ENCODE peak calls at places on chromosome 9, in six cellular contexts. E is GM23338, V is H1, G is HCT116, T is transverse colon, W is prostate gland. H is an unnamed sample. For H3K4me1, the result is how much of the 10 kb centered on the place peaks cover.

GRCh38 chr9:16450578-16450977 is 419.9 kb downstream of the BNC2 start:
- DNase-seq in E (no peak), V (no peak), G (no peak), T (no peak), W (no peak), H (no peak)

GRCh38 chr9:126618590-126619335 is 5.0 kb downstream of the LMX1B start:
- DNase-seq in E (peak), V (no peak), G (no peak), T (no peak), W (no peak), H (no peak)

GRCh38 chr9:70324963-70325362 is 66.2 kb downstream of the SMC5 start:
- DNase-seq in E (no peak), V (no peak), G (no peak), T (no peak), W (no peak), H (no peak)

GRCh38 chr9:109098221-109098959 is 21.4 kb downstream of the TMEM245 start:
- DNase-seq in E (peak), V (no peak), G (no peak), T (no peak), W (peak), H (no peak)

GRCh38 chr9:76677481-76678055 is 86.7 kb upstream of the PCA3 start:
- DNase-seq in E (no peak), V (no peak), G (no peak), T (no peak), W (no peak), H (peak)

GRCh38 chr9:70574222-70574837 is 159.9 kb upstream of the KLF9 start:
- DNase-seq in E (peak), V (no peak), G (no peak), T (no peak), W (no peak), H (peak)

GRCh38 chr9:116390306-116391228 is 237.0 kb downstream of the PAPPA start:
- DNase-seq in E (no peak), V (no peak), G (no peak), T (no peak), W (no peak), H (no peak)

GRCh38 chr9:97923529-97924108 is 1.3 kb upstream of the TRMO start:
- DNase-seq in E (peak), V (no peak), G (peak), T (peak), W (peak), H (peak)

GRCh38 chr9:37286530-37287175 is 135.8 kb upstream of the GRHPR start:
- DNase-seq in E (no peak), V (no peak), G (no peak), T (no peak), W (no peak), H (no peak)

GRCh38 chr9:110912701-110913291 is 125.5 kb downstream of the LPAR1 start:
- DNase-seq in E (no peak), V (no peak), G (no peak), T (no peak), W (no peak), H (peak)

GRCh38 chr9:114423181-114423580 is 35.4 kb upstream of the AKNA start:
- DNase-seq in E (no peak), V (no peak), G (no peak), T (no peak), W (no peak), H (no peak)

GRCh38 chr9:131461166-131461565 is 41.6 kb upstream of the POMT1 start:
- DNase-seq in E (no peak), V (no peak), G (no peak), T (no peak), W (no peak), H (no peak)

GRCh38 chr9:6351757-6352156 is 23.6 kb downstream of the TPD52L3 start:
- DNase-seq in E (peak), V (no peak), G (no peak), T (no peak), W (no peak), H (no peak)

GRCh38 chr9:120718328-120718727 is 4.1 kb upstream of the MEGF9 start:
- DNase-seq in E (no peak), V (no peak), G (no peak), T (no peak), W (no peak), H (no peak)

GRCh38 chr9:122029898-122030297 is 63.2 kb downstream of the TTLL11 start:
- DNase-seq in E (no peak), V (no peak), G (no peak), T (no peak), W (no peak), H (no peak)

GRCh38 chr9:16602494-16602893 is 268.0 kb downstream of the BNC2 start:
- DNase-seq in E (no peak), V (no peak), G (no peak), T (no peak), W (no peak), H (no peak)

GRCh38 chr9:101923451-101923850 is 185.0 kb upstream of the GRIN3A start:
- DNase-seq in E (no peak), V (no peak), G (no peak), T (no peak), W (no peak), H (no peak)

GRCh38 chr9:23551171-23551795 is 274.8 kb downstream of the ELAVL2 start:
- DNase-seq in E (no peak), V (no peak), G (no peak), T (no peak), W (no peak), H (no peak)

GRCh38 chr9:116087246-116087645 is 66.3 kb upstream of the PAPPA start:
- DNase-seq in E (no peak), V (no peak), G (no peak), T (no peak), W (peak), H (no peak)

GRCh38 chr9:31669311-31669710 is 715.1 kb upstream of the ACO1 start:
- DNase-seq in E (no peak), V (no peak), G (no peak), T (no peak), W (no peak), H (no peak)

GRCh38 chr9:134368571-134368970 is 42.3 kb downstream of the RXRA start:
- DNase-seq in E (no peak), V (no peak), G (no peak), T (no peak), W (no peak), H (no peak)
- H3K4me1 ChIP-seq in E (under half), V (under half), G (under half), T (half or more), W (half or more), H (half or more)

GRCh38 chr9:94632736-94633135 is 6.6 kb downstream of the FBP1 start:
- DNase-seq in E (no peak), V (no peak), G (no peak), T (no peak), W (no peak), H (no peak)

GRCh38 chr9:94631599-94631998 is 7.7 kb downstream of the FBP1 start:
- DNase-seq in E (no peak), V (no peak), G (no peak), T (no peak), W (no peak), H (no peak)

GRCh38 chr9:94627287-94627686 is 12.0 kb downstream of the FBP1 start:
- DNase-seq in E (peak), V (no peak), G (no peak), T (no peak), W (no peak), H (no peak)

GRCh38 chr9:94630281-94630680 is 9.0 kb downstream of the FBP1 start:
- DNase-seq in E (no peak), V (no peak), G (no peak), T (no peak), W (no peak), H (no peak)

GRCh38 chr9:94630833-94631232 is 8.5 kb downstream of the FBP1 start:
- DNase-seq in E (peak), V (no peak), G (no peak), T (no peak), W (peak), H (no peak)
- TF ChIP-seq POLR2AphosphoS5 in E (no peak), V (no peak), G (no peak), T (no peak), W (peak), H (no peak)

GRCh38 chr9:35561468-35562261 is 43.4 kb upstream of the TESK1 start:
- DNase-seq in E (no peak), V (no peak), G (no peak), T (no peak), W (no peak), H (no peak)
- H3K4me1 ChIP-seq in E (under half), V (under half), G (under half), T (under half), W (under half), H (half or more)

GRCh38 chr9:967851-968641 is 8.4 kb upstream of the DMRT3 start:
- DNase-seq in E (peak), V (no peak), G (no peak), T (no peak), W (no peak), H (peak)
- TF ChIP-seq POLR2AphosphoS5 in E (no peak), V (no peak), G (no peak), T (no peak), W (no peak), H (no peak)

DNA sequence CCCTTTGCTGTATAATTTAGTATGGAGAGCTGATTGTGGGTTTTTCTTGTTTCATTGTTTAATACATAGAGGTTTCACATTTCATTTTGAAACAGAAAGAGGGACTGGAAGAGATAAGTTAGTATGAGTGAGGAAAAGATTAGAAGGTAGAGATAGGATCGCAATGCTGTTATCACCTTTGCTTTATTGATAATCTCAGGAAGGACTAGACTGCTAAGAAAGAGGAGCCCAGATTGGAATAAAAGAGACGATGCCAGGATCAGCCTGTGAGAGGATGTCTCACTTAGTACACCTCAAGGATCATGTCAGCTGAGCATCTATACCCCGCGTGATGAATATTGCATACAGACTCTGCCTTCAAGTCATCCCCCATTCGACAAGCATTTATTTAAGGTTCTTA is 178.0 kb upstream of the DMAC1 start:
- DNase-seq in E (no peak), V (no peak), G (no peak), T (no peak), W (no peak), H (no peak)
- H3K4me1 ChIP-seq in E (under half), V (under half), G (under half), T (under half), W (under half), H (under half)

GRCh38 chr9:137447722-137448568 is 6.8 kb upstream of the ENTPD8 start:
- DNase-seq in E (no peak), V (no peak), G (no peak), T (peak), W (no peak), H (no peak)

GRCh38 chr9:137448569-137448962 is 7.4 kb upstream of the ENTPD8 start:
- DNase-seq in E (no peak), V (no peak), G (no peak), T (no peak), W (no peak), H (no peak)

GRCh38 chr9:137449081-137449844 is 8.1 kb upstream of the ENTPD8 start:
- DNase-seq in E (no peak), V (no peak), G (no peak), T (peak), W (no peak), H (no peak)

GRCh38 chr9:137451976-137452760 is 7.0 kb downstream of the NSMF start:
- DNase-seq in E (no peak), V (no peak), G (no peak), T (peak), W (no peak), H (no peak)

DNA sequence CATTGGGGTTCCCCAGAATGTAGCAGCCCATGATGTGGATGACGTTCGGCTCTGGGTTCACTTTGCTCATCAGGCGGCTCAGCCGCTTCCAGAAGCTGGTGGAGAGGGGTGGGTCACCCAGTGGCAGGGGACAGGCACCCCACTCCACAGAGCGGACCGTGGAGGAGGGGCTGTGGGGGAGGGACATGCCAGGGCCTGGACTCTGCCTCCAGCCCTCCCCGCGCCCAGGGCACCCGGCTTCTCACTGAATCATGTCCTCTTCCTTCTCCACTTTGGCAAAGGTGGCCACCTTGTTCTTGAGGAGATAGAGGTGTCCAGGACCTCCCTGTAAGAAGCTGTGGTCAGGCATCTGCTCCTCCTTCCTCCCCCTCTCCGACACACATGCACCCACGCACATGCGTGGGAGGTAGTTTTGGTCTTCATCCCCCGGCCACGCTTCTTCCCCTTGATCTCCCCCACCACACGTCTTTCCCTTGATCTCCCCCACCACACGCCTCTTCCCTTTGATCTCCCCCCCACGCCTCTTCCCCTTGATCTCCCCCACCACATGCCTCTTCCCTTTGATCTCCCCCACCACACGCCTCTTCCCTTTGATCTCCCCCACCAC is 8.9 kb upstream of the ENTPD8 start:
- DNase-seq in E (no peak), V (no peak), G (no peak), T (peak), W (no peak), H (no peak)
- TF ChIP-seq POLR2AphosphoS5 in E (no peak), V (no peak), G (no peak), T (no peak), W (no peak), H (no peak)

GRCh38 chr9:136239135-136239962 is 6.3 kb downstream of the QSOX2 start:
- DNase-seq in E (no peak), V (no peak), G (no peak), T (no peak), W (no peak), H (no peak)

GRCh38 chr9:136235709-136236455 is 9.7 kb downstream of the QSOX2 start:
- DNase-seq in E (no peak), V (no peak), G (no peak), T (no peak), W (no peak), H (no peak)

GRCh38 chr9:136238342-136238732 is 7.3 kb downstream of the QSOX2 start:
- DNase-seq in E (no peak), V (no peak), G (no peak), T (no peak), W (no peak), H (no peak)

GRCh38 chr9:136239963-136240330 is 5.7 kb downstream of the QSOX2 start:
- DNase-seq in E (no peak), V (no peak), G (no peak), T (peak), W (no peak), H (no peak)

DNA sequence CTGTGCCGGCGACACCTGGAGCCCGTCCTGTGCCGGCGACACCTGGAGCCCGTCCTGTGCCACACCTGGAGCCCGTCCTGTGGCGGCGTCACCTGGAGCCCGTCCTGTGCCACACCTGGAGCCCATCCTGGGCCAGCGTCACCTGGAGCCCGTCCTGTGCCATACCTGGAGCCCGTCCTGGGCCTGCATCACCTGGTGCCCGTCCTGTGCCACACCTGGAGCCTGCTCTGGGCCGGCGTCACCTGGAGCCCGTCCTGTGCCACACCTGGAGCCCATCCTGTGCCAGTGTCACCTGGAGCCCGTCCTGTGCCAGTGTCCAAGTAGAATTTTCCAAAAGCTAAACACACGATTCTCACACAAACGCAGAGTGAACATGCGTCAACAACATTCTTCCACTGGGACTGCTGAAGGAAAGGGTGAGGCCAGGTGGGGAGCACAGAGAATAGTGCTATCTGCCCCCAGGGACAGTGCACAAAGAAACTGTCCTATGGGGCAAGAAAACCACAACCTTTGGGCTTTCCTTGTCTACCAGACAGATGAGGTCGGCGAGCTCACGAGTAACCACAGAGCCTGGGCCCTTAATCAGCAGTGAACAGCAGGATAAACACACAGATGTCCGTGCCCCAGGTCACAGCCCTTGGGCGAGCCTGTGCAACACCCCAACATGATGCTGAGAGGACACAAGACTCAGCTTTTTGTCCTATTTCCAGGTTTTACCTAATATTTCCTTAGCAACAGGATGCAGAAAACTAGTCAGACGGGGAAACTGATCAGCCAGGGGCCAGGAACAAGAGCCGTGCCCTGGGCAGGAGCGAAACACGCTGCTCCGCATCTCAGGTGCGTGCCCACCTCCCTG is 7.9 kb downstream of the QSOX2 start:
- DNase-seq in E (no peak), V (no peak), G (no peak), T (no peak), W (no peak), H (no peak)
- H3K4me1 ChIP-seq in E (under half), V (under half), G (under half), T (under half), W (under half), H (under half)